ENCODE peak calls at places on chromosomes 11 and 22, in five cellular contexts. G is GM13976, F is brain microvascular endothelial cell, H is endothelial cell, N is fibroblast of lung. U is an unnamed sample.

GRCh38 chr11:26297179-26297970 is 34.6 kb upstream of the ANO3 start:
- DNase-seq in G (peak; percentile 37), F (peak; percentile 66), H (peak; percentile 25), N (peak; percentile 91), U (peak; percentile 50)

GRCh38 chr22:35292786-35293185 is 6.9 kb upstream of the TOM1 start:
- DNase-seq in G (no peak), F (no peak), H (no peak), N (no peak), U (no peak)

GRCh38 chr11:64355078-64355940 is 3.7 kb upstream of the RPS6KA4 start:
- DNase-seq in G (peak; percentile 83), F (peak; percentile 65), H (peak; percentile 78), N (peak; percentile 79), U (peak; percentile 72)

GRCh38 chr11:11663907-11664306 is 42.1 kb upstream of the GALNT18 start:
- DNase-seq in G (no peak), F (no peak), H (no peak), N (no peak), U (no peak)

GRCh38 chr11:37141707-37142106 is 543.7 kb upstream of the RAG2 start:
- DNase-seq in G (no peak), F (no peak), H (no peak), N (no peak), U (no peak)

GRCh38 chr11:129750343-129751292 is 65.0 kb upstream of the TMEM45B start:
- DNase-seq in G (peak; percentile 80), F (peak; percentile 29), H (peak; percentile 83), N (peak; percentile 76), U (peak; percentile 30)

GRCh38 chr11:128288368-128288767 is 299.0 kb downstream of the ETS1 start:
- DNase-seq in G (no peak), F (no peak), H (no peak), N (no peak), U (peak; percentile 16)

GRCh38 chr11:17748761-17749721 is 14.5 kb downstream of the KCNC1 start:
- DNase-seq in G (no peak), F (no peak), H (no peak), N (no peak), U (no peak)

GRCh38 chr11:126359431-126360048 is 4.1 kb downstream of the ST3GAL4 start:
- DNase-seq in G (no peak), F (no peak), H (no peak), N (peak; percentile 89), U (no peak)

GRCh38 chr22:31143537-31143936 is 3.2 kb upstream of the PLA2G3 start:
- DNase-seq in G (no peak), F (no peak), H (no peak), N (no peak), U (no peak)

GRCh38 chr11:68939583-68940555 is 36.2 kb downstream of the IGHMBP2 start:
- DNase-seq in G (peak; percentile 26), F (no peak), H (no peak), N (no peak), U (no peak)

GRCh38 chr22:44382461-44383038 is 69.8 kb upstream of the SHISAL1 start:
- DNase-seq in G (no peak), F (no peak), H (no peak), N (no peak), U (no peak)

GRCh38 chr11:2532704-2533641 is 88.2 kb downstream of the KCNQ1 start:
- DNase-seq in G (peak; percentile 91), F (peak; percentile 84), H (peak; percentile 98), N (peak; percentile 87), U (peak; percentile 77)

GRCh38 chr22:44549021-44549420 is 51.0 kb upstream of the RTL6 start:
- DNase-seq in G (no peak), F (no peak), H (no peak), N (no peak), U (no peak)

GRCh38 chr22:23401111-23401909 is 178.8 kb downstream of the IGLL1 start:
- DNase-seq in G (no peak), F (peak; percentile 68), H (no peak), N (no peak), U (peak; percentile 94)

GRCh38 chr11:69840371-69841169 is 21.4 kb upstream of the FGF3 start:
- DNase-seq in G (peak; percentile 13), F (no peak), H (no peak), N (no peak), U (no peak)

GRCh38 chr11:106086850-106087249 is 9.4 kb downstream of the AASDHPPT start:
- DNase-seq in G (no peak), F (no peak), H (no peak), N (peak; percentile 14), U (no peak)

GRCh38 chr11:123065634-123066033 is 3.7 kb upstream of the HSPA8 start:
- DNase-seq in G (no peak), F (no peak), H (no peak), N (peak; percentile 96), U (no peak)

GRCh38 chr11:68469122-68469521 is 8.6 kb downstream of the PPP6R3 start:
- DNase-seq in G (no peak), F (peak; percentile 29), H (no peak), N (peak; percentile 48), U (no peak)

GRCh38 chr11:118618115-118618990 is 10.9 kb downstream of the PHLDB1 start:
- DNase-seq in G (no peak), F (peak; percentile 88), H (no peak), N (peak; percentile 83), U (peak; percentile 89)

GRCh38 chr11:17066691-17067090 is 10.8 kb downstream of the RPS13 start:
- DNase-seq in G (no peak), F (no peak), H (no peak), N (no peak), U (no peak)

GRCh38 chr11:9726313-9727022 is 62.6 kb downstream of the SWAP70 start:
- DNase-seq in G (no peak), F (peak; percentile 68), H (no peak), N (peak; percentile 57), U (peak; percentile 61)

GRCh38 chr22:42816339-42816738 is 40.7 kb downstream of the ARFGAP3 start:
- DNase-seq in G (no peak), F (no peak), H (no peak), N (no peak), U (no peak)

GRCh38 chr11:86524603-86525352 is 147.6 kb downstream of the ME3 start:
- DNase-seq in G (no peak), F (peak; percentile 60), H (no peak), N (peak; percentile 62), U (peak; percentile 67)

GRCh38 chr11:31437742-31438435 is 68.2 kb downstream of the DNAJC24 start:
- DNase-seq in G (no peak), F (peak; percentile 47), H (no peak), N (peak; percentile 18), U (peak; percentile 75)

DNA sequence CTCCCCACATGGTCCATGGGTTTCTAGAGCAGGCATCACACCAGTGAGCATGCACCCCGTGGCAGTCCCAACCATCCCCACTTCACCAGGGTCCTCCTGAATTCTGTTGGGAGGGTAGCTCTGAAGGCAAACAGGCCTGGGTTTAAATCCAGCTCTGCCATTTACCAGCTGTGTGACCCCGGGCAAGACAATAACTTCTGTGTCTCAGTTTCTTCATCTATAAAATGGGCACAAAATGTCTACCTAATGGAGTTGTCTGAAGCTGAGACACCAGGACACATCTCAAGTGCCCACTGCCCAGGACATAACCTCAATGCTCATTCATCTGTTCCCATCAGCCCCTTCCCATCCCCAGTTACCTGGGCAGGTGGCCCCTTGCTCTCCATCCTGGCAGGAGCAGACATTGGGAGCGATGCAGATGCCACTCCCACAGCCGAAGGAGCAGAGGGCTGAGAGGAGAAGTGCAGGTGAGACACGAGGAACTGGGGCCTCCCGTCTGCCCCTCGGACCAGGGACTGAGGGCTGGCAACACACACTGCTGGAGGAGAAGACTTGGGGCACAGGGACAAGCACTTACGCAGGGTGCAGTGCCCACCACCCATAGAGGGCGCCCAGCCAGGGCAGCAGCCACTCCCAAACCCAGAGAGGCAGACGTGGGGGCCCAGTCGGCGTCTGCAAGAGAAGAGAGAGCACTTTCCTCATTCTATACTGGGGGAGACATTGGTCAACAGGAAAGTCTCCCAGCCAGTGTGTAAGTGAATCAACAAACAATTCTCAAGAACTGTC is 4.0 kb downstream of the VWCE start:
- DNase-seq in G (no peak), F (no peak), H (no peak), N (no peak), U (no peak)
- TF ChIP-seq CTCF in G (no peak), F (peak; percentile 44), H (no peak), N (peak; percentile 1), U (peak; percentile 60)

DNA sequence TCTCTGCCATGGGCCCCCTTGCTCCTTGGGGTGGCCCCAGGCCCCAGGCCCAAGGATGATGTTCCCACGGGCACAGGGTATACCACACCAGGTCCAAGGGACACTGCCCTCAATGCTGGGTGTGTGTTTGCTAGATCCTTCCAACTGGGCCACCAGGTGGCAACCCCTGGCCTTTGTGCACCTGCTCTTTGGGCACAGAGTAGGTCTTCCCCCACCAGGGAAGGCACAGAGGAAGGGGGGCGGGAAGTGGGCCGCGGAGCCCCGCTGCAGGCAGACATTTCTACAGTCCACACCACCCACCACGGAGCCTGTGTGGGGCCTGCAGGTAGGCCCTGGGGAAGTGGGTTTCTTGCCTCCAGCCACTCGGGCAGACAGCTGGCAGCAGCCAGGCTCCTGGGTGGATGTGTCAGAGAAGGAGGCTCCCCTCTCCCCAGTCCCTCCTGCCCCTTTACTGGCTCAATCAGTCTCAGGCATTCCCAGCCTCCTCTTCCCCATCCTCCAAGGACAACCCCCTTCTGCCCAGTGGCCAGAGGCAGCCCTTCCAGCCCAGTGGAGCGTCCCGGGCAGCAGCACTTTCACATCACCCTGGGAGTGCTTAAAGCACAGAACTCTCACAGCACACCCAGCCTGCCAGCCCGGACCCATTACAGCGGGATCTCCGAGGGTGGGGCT is 21.6 kb downstream of the MAFF start:
- DNase-seq in G (no peak), F (no peak), H (no peak), N (no peak), U (no peak)
- TF ChIP-seq CTCF in G (no peak), F (no peak), H (no peak), N (no peak), U (peak; percentile 41)

GRCh38 chr11:119726585-119727522 is 2.1 kb downstream of the NECTIN1 start:
- DNase-seq in G (no peak), F (no peak), H (no peak), N (no peak), U (no peak)

GRCh38 chr11:119728651-119729580 is at the start of gene NECTIN1:
- DNase-seq in G (peak; percentile 93), F (peak; percentile 74), H (peak; percentile 99), N (peak; percentile 80), U (peak; percentile 72)

GRCh38 chr11:119728226-119728626 is 774 bp downstream of the NECTIN1 start:
- DNase-seq in G (peak; percentile 57), F (no peak), H (no peak), N (no peak), U (no peak)

GRCh38 chr11:119726150-119726553 is 2.8 kb downstream of the NECTIN1 start:
- DNase-seq in G (no peak), F (no peak), H (no peak), N (no peak), U (no peak)

GRCh38 chr11:119727523-119728081 is 1.4 kb downstream of the NECTIN1 start:
- DNase-seq in G (peak; percentile 77), F (no peak), H (peak; percentile 37), N (no peak), U (no peak)
- TF ChIP-seq CTCF in G (peak; percentile 27), F (peak; percentile 34), H (peak; percentile 20), N (peak; percentile 12), U (peak; percentile 57)

DNA sequence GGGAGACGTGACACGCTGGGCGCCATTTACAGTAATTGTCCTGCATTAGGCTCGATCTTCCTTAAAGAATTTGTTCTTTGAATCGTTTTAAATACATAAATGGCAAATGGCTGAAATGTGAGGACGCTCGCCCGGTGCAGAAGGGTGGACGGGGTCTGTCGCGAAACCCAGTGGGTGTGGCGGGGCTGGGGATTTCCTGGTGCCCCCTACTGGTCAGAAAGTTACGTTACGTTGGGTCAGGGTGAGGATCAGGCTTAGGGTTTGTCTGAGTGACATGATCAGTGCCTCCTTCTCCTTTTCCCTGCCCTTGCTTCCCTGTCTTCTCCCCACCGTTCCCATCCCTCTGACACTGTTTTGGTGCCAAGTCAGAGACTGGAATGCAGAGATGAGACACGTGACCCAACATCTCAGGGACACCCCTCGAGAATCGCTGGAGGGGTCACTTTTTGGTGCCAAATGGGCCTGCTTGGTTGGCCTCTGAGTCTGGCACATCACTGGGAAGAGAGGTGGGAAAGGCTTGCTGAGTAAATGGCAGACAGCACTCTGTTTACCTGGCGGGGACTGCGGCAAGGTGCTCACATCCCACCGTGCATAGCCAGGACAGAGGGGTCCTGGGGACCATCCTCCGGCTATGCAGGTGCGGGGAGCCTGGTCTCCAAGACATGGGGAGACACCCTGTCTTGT is 1107.6 kb downstream of the BRD1 start:
- DNase-seq in G (no peak), F (no peak), H (peak; percentile 53), N (no peak), U (no peak)
- TF ChIP-seq CTCF in G (no peak), F (no peak), H (peak; percentile 68), N (no peak), U (peak; percentile 27)